ENCODE peak calls at places on chromosomes 4 and X, in seven cellular contexts. Q is upper lobe of left lung; U is CD8-positive, alpha-beta T cell; M is AG04450; S is HL-60; P is CD8-positive, alpha-beta memory T cell; F is brain microvascular endothelial cell. D is an unnamed sample. For H3K27me3, the result is how much of the 10 kb centered on the place peaks cover.

GRCh38 chr4:94726524-94727123 is 31.1 kb upstream of the BMPR1B start:
- DNase-seq in P (no peak), F (no peak), Q (no peak), U (no peak), S (no peak), M (no peak), D (no peak)

GRCh38 chrX:24166078-24166477 is 16.5 kb downstream of the ZFX start:
- DNase-seq in F (no peak), U (no peak), M (no peak), P (no peak), Q (no peak), S (no peak), D (no peak)

GRCh38 chr4:186348433-186348832 is 82.4 kb downstream of the F11 start:
- DNase-seq in Q (no peak), P (no peak), M (no peak), S (no peak), F (no peak), U (no peak), D (no peak)

GRCh38 chrX:71809886-71810285 is 46.7 kb downstream of the CXorf49B start:
- DNase-seq in P (no peak), S (no peak), U (no peak), Q (no peak), M (no peak), F (no peak), D (peak)

GRCh38 chrX:134520860-134521390 is 61.0 kb downstream of the HPRT1 start:
- DNase-seq in M (no peak), Q (no peak), F (peak), S (peak), P (no peak), U (no peak), D (peak)

GRCh38 chr4:98564847-98565246 is 93.6 kb downstream of the TSPAN5 start:
- DNase-seq in S (no peak), U (no peak), M (no peak), F (no peak), P (no peak), Q (no peak), D (no peak)

GRCh38 chr4:35934370-35934981 is 309.8 kb downstream of the ARAP2 start:
- DNase-seq in S (no peak), Q (no peak), P (no peak), F (no peak), U (no peak), M (no peak), D (no peak)

GRCh38 chr4:123564758-123565346 is 168.3 kb downstream of the SPRY1 start:
- DNase-seq in U (peak), S (peak), Q (peak), P (peak), F (peak), M (peak), D (peak)

GRCh38 chrX:137166591-137166990 is 132.8 kb upstream of the GPR101 start:
- DNase-seq in P (no peak), F (no peak), M (no peak), S (no peak), Q (no peak), U (no peak), D (no peak)

GRCh38 chrX:132227383-132228112 is 8.3 kb upstream of the RAP2C start:
- DNase-seq in P (no peak), U (no peak), S (peak), M (no peak), Q (no peak), F (no peak), D (no peak)

GRCh38 chr4:37968747-37969146 is 8.5 kb downstream of the PTTG2 start:
- DNase-seq in Q (no peak), P (no peak), S (no peak), M (no peak), F (no peak), U (no peak), D (no peak)

GRCh38 chrX:63349307-63349706 is 1.8 kb downstream of the SPIN4 start:
- DNase-seq in F (no peak), Q (no peak), P (no peak), U (no peak), S (no peak), M (no peak), D (no peak)

GRCh38 chr4:121943941-121944340 is 7.9 kb downstream of the TRPC3 start:
- DNase-seq in Q (no peak), S (no peak), U (no peak), M (no peak), F (no peak), P (no peak), D (no peak)

GRCh38 chr4:54440394-54441223 is 211.5 kb downstream of the PDGFRA start:
- DNase-seq in Q (no peak), U (no peak), F (peak), P (no peak), M (no peak), S (peak), D (no peak)

GRCh38 chr4:48667148-48667547 is 112.9 kb downstream of the FRYL start:
- DNase-seq in F (no peak), S (no peak), U (no peak), P (no peak), Q (no peak), M (no peak), D (no peak)

GRCh38 chr4:24570574-24571236 is 13.6 kb downstream of the DHX15 start:
- DNase-seq in M (no peak), P (no peak), U (no peak), F (no peak), Q (no peak), S (no peak), D (no peak)

GRCh38 chrX:84933956-84934556 is 69.6 kb upstream of the APOOL start:
- DNase-seq in S (no peak), Q (no peak), F (no peak), M (no peak), P (no peak), U (no peak), D (no peak)

GRCh38 chr4:10066704-10067651 is 45.7 kb upstream of the SLC2A9 start:
- DNase-seq in F (no peak), M (no peak), Q (no peak), S (no peak), U (no peak), P (no peak), D (no peak)

GRCh38 chrX:12489341-12489740 is 301.9 kb upstream of the PRPS2 start:
- DNase-seq in M (no peak), Q (no peak), F (no peak), U (no peak), P (no peak), S (no peak), D (no peak)

GRCh38 chrX:138945219-138945618 is 233.7 kb upstream of the FGF13 start:
- DNase-seq in Q (no peak), F (no peak), P (no peak), U (no peak), M (no peak), S (no peak), D (no peak)

GRCh38 chr4:73811841-73812240 is 24.6 kb upstream of the CXCL6 start:
- DNase-seq in M (no peak), U (no peak), Q (no peak), P (no peak), S (no peak), F (no peak), D (no peak)

GRCh38 chr4:166252487-166253402 is 379.7 kb downstream of the TLL1 start:
- DNase-seq in Q (no peak), P (no peak), F (peak), M (no peak), S (no peak), U (no peak), D (no peak)

GRCh38 chr4:119861731-119862130 is 204.9 kb downstream of the MAD2L1 start:
- DNase-seq in U (no peak), F (no peak), P (no peak), Q (no peak), S (no peak), M (no peak), D (no peak)

GRCh38 chr4:74932832-74933561 is at the start of gene PARM1:
- DNase-seq in M (peak), Q (peak), S (peak), U (no peak), F (peak), P (no peak), D (peak)

GRCh38 chrX:44873415-44874270 is 655 bp downstream of the KDM6A start:
- DNase-seq in S (peak), Q (peak), M (no peak), F (peak), P (peak), U (peak), D (peak)

GRCh38 chr4:184548651-184549341 is 74.4 kb upstream of the IRF2 start:
- DNase-seq in P (no peak), Q (no peak), M (no peak), U (no peak), F (no peak), S (no peak), D (peak)

GRCh38 chr4:2830632-2831610 is 12.7 kb upstream of the ADD1 start:
- DNase-seq in P (no peak), F (no peak), S (no peak), M (no peak), U (no peak), Q (peak), D (no peak)
- H3K27me3 ChIP-seq in P (under half), F (under half), S (under half), M (under half), U (under half), Q (under half), D (under half)

DNA sequence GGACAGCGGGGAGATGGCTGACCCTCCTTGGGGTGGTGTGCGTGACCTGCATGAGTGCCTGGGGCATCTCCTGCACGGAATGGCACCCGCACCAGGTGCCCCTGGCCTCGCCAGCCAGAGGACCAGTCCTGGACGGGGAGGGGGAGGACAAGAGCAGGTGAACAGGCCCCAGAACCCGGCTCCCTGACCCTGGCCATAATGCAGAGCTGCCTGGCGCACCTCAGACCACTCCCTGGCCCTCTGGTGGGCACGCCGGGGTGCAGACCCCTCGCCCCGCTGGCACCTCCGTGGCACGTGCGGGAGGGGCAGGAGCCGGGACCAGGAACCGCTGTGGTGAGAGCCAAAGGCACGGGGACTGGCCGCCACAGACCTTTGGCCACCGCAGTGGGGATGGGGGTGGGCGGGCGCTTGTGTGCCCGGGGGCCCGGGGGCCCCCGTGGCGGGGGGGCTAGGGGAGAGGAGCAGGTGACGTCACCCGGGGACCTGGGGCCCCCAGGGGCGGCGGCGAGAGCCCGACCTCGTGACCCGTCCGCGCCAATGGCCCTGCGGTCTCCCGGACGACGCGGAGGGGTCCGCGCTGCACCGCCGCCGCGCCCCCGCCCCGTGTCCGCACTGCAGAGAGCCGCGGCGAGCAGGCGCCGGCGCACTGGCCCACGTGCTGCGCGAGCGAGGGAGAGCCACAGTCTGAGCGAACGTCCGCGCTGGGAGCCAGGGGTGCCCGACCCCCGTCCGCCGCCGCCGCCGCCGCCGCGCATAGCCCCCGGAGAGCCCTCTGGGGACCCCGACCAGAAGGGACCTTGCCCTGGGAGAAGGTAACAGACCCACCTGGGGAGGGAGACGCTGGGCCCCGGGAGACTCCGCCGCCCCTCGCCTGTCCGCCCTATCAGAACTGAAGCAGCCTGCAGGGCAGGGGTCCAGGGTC is at the start of gene PNMA3:
- DNase-seq in M (no peak), U (no peak), P (no peak), S (no peak), F (no peak), Q (no peak), D (no peak)
- H3K4me3 ChIP-seq in M (no peak), U (no peak), P (no peak), S (no peak), F (no peak), Q (no peak), D (no peak)

GRCh38 chr4:4861592-4862551 is 2.4 kb downstream of the MSX1 start:
- DNase-seq in Q (no peak), S (no peak), M (no peak), P (no peak), F (no peak), U (no peak), D (no peak)

GRCh38 chr4:4864443-4864939 is 5.0 kb downstream of the MSX1 start:
- DNase-seq in P (no peak), S (no peak), F (no peak), Q (no peak), M (no peak), U (no peak), D (no peak)

GRCh38 chr4:4864940-4865704 is 5.7 kb downstream of the MSX1 start:
- DNase-seq in S (no peak), Q (no peak), P (no peak), M (no peak), U (no peak), F (no peak), D (no peak)

GRCh38 chr4:4860803-4861591 is 1.5 kb downstream of the MSX1 start:
- DNase-seq in P (no peak), M (no peak), U (no peak), Q (no peak), F (peak), S (no peak), D (peak)

DNA sequence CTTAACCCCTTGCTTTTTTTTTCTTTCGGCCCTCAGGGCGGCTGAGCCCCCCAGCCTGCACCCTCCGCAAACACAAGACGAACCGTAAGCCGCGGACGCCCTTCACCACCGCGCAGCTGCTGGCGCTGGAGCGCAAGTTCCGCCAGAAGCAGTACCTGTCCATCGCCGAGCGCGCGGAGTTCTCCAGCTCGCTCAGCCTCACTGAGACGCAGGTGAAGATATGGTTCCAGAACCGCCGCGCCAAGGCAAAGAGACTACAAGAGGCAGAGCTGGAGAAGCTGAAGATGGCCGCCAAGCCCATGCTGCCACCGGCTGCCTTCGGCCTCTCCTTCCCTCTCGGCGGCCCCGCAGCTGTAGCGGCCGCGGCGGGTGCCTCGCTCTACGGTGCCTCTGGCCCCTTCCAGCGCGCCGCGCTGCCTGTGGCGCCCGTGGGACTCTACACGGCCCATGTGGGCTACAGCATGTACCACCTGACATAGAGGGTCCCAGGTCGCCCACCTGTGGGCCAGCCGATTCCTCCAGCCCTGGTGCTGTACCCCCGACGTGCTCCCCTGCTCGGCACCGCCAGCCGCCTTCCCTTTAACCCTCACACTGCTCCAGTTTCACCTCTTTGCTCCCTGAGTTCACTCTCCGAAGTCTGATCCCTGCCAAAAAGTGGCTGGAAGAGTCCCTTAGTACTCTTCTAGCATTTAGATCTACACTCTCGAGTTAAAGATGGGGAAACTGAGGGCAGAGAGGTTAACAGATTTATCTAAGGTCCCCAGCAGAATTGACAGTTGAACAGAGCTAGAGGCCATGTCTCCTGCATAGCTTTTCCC is 3.4 kb downstream of the MSX1 start:
- DNase-seq in F (no peak), S (no peak), M (no peak), Q (no peak), P (no peak), U (no peak), D (no peak)
- H3K27me3 ChIP-seq in F (under half), S (half or more), M (half or more), Q (under half), P (half or more), U (half or more), D (under half)

GRCh38 chrX:53442322-53442631 is 8.1 kb upstream of the HSD17B10 start:
- DNase-seq in M (no peak), P (no peak), U (no peak), S (peak), Q (peak), F (no peak), D (no peak)
- H3K4me3 ChIP-seq in M (no peak), P (no peak), U (no peak), S (peak), Q (peak), F (no peak), D (no peak)

DNA sequence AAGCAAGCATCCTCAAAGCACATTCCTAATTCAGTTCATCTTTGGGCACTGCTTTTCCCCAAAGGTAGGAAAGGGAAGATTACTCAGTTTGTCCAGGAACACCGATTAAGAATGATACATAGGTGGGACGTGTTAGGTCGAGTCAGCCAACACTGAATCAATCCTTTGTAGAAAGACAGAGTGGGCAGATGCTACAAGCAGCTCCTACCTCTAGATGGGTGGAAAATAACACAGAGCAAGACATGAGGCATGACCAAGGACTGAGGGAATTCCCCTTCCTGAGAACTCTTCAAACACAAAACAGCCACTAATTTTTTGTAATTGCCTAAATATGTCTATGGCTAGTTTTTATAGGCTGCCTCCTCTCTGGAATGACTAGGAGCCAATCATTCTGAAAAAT is 331.7 kb downstream of the HNRNPD start:
- DNase-seq in P (no peak), S (no peak), M (no peak), U (no peak), Q (no peak), F (no peak), D (no peak)
- H3K27me3 ChIP-seq in P (under half), S (under half), M (under half), U (under half), Q (under half), F (under half), D (under half)

D was measured in MG63.